ENCODE peak calls at places on chromosomes 12 and 14, in ten cellular contexts. F is stomach, A is GM12865, L is cardiac muscle cell, W is IMR-90, V is MM.1S, K is heart left ventricle, O is right lobe of liver, E is astrocyte, Y is brain microvascular endothelial cell. N is an unnamed sample.

GRCh38 chr14:68626386-68626785 is 166.5 kb downstream of the ZFP36L1 start:
- DNase-seq in Y (no peak), K (peak), O (no peak), V (no peak), L (no peak), F (no peak), A (no peak), E (no peak), W (no peak), N (no peak)

GRCh38 chr14:73829526-73830431 is 21.9 kb upstream of the PTGR2 start:
- DNase-seq in O (no peak), V (no peak), F (no peak), W (peak), E (peak), L (peak), K (no peak), A (peak), Y (peak), N (peak)

GRCh38 chr12:104799458-104799857 is 158.6 kb downstream of the SLC41A2 start:
- DNase-seq in E (no peak), V (no peak), Y (no peak), K (no peak), O (no peak), F (no peak), A (no peak), W (no peak), L (no peak), N (no peak)

GRCh38 chr14:105299654-105300541 is 903 bp downstream of the BRF1 start:
- DNase-seq in W (no peak), Y (no peak), E (no peak), O (no peak), V (no peak), F (no peak), A (peak), L (no peak), K (peak), N (no peak)

GRCh38 chr14:35088514-35088913 is 33.3 kb downstream of the PPP2R3C start:
- DNase-seq in F (no peak), K (no peak), V (no peak), O (no peak), A (no peak), W (peak), E (peak), L (no peak), Y (peak), N (no peak)

GRCh38 chr14:59148334-59148900 is 40.0 kb upstream of the DAAM1 start:
- DNase-seq in Y (no peak), A (peak), O (no peak), K (no peak), E (no peak), F (no peak), L (no peak), V (peak), W (no peak), N (no peak)

GRCh38 chr12:49930515-49931288 is 19.8 kb upstream of the AQP2 start:
- DNase-seq in E (peak), K (no peak), W (peak), L (peak), A (no peak), Y (peak), F (no peak), O (no peak), V (no peak), N (peak)

GRCh38 chr14:95290769-95291440 is 28.8 kb downstream of the CLMN start:
- DNase-seq in L (no peak), E (no peak), Y (no peak), W (no peak), A (peak), O (no peak), K (peak), F (peak), V (no peak), N (no peak)

GRCh38 chr12:26906024-26906423 is 31.8 kb downstream of the INTS13 start:
- DNase-seq in F (no peak), V (no peak), K (no peak), O (no peak), A (no peak), Y (no peak), E (no peak), W (no peak), L (no peak), N (no peak)

GRCh38 chr12:127655691-127656090 is 611.3 kb upstream of the TMEM132C start:
- DNase-seq in A (no peak), W (peak), O (no peak), Y (peak), E (peak), K (no peak), L (no peak), V (no peak), F (no peak), N (no peak)

GRCh38 chr14:67646136-67646535 is 26.4 kb downstream of the ARG2 start:
- DNase-seq in V (no peak), O (no peak), A (no peak), E (no peak), L (no peak), F (no peak), K (no peak), Y (no peak), W (no peak), N (no peak)

GRCh38 chr14:50063876-50064420 is 52.4 kb downstream of the VCPKMT start:
- DNase-seq in Y (no peak), F (no peak), O (no peak), A (no peak), K (no peak), W (no peak), L (no peak), E (no peak), V (no peak), N (no peak)

GRCh38 chr14:50061664-50062437 is 54.5 kb downstream of the VCPKMT start:
- DNase-seq in W (peak), O (peak), L (peak), E (peak), Y (no peak), V (no peak), K (no peak), A (peak), F (peak), N (peak)

GRCh38 chr14:50062438-50063039 is 53.8 kb downstream of the VCPKMT start:
- DNase-seq in K (no peak), L (peak), E (peak), V (no peak), O (no peak), F (peak), A (peak), W (peak), Y (peak), N (peak)

GRCh38 chr14:50059773-50060629 is 56.4 kb downstream of the VCPKMT start:
- DNase-seq in W (no peak), F (no peak), A (no peak), O (no peak), Y (no peak), E (no peak), K (no peak), L (no peak), V (no peak), N (no peak)

DNA sequence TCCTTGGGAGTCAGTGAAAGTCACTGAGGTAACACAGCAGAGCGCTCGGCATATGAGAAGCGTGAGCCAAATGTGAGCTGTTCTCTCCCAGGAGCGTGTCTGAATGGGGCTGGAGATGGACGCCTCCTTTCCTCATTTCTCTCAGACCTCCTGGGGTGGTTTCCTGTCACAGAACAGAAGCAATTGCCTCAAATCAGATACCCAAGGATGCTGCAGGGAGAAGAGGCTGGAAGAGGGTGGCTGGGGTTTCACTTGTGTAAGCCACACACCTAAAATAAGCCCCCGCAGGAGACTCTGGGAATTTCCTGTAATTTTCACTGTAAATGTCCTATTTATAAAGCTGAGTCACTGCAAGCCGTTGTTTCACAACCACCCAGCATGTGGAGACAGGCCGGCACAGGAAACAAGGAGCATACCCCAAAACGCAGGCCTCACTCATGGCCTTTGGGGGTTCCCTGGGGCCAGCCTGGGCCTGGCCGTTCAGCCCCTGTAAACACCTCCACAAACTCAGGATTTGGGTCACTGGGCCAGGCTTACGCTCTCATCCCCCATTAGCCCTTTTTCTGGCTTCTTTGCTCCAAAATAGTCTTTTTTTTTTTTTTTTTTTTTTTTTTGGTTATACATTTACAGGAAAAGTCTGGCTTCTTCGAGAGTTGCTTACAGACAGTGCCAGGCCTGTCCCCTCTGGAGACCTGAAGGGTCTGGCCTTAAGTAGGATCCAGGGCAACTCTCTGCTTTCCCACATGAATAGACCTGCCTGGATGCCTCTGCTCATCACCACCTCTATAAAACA is 55.3 kb downstream of the VCPKMT start:
- DNase-seq in F (no peak), O (no peak), K (peak), A (peak), E (peak), V (no peak), L (peak), W (peak), Y (peak), N (peak)
- TF ChIP-seq CTCF in F (no peak), O (no peak), K (peak), A (no peak), E (peak), V (no peak), L (peak), W (no peak), Y (peak), N (peak)

GRCh38 chr14:31760277-31760676 is 199.1 kb downstream of the NUBPL start:
- DNase-seq in V (no peak), O (no peak), W (no peak), F (no peak), Y (no peak), L (no peak), K (no peak), A (no peak), E (no peak), N (no peak)

GRCh38 chr14:31761325-31761724 is 200.1 kb downstream of the NUBPL start:
- DNase-seq in V (no peak), O (no peak), E (no peak), L (no peak), F (no peak), A (no peak), Y (no peak), W (no peak), K (no peak), N (no peak)

GRCh38 chr14:31766315-31766892 is 205.2 kb downstream of the NUBPL start:
- DNase-seq in K (no peak), E (no peak), F (no peak), Y (no peak), A (no peak), V (no peak), O (no peak), L (no peak), W (no peak), N (no peak)

GRCh38 chr14:31758941-31759340 is 197.7 kb downstream of the NUBPL start:
- DNase-seq in O (no peak), E (no peak), W (no peak), Y (no peak), L (no peak), A (no peak), K (no peak), V (no peak), F (no peak), N (no peak)

GRCh38 chr14:31763041-31763440 is 201.8 kb downstream of the NUBPL start:
- DNase-seq in A (no peak), O (no peak), V (no peak), F (no peak), E (no peak), W (no peak), L (no peak), Y (no peak), K (no peak), N (no peak)
- H3K4me3 ChIP-seq in A (no peak), O (no peak), V (no peak), F (no peak), E (no peak), W (no peak), L (no peak), Y (no peak), K (no peak), N (no peak)

GRCh38 chr12:14366211-14366762 is 805 bp downstream of the ATF7IP start:
- DNase-seq in Y (no peak), W (peak), O (no peak), A (peak), V (peak), F (no peak), E (peak), L (peak), K (no peak), N (peak)
- TF ChIP-seq CTCF in Y (no peak), W (peak), O (peak), A (peak), V (peak), F (no peak), E (no peak), L (peak), K (peak), N (peak)

GRCh38 chr12:4908694-4909396 is 860 bp upstream of the KCNA1 start:
- DNase-seq in Y (no peak), L (no peak), A (peak), K (no peak), O (no peak), V (no peak), E (peak), F (no peak), W (no peak), N (no peak)

GRCh38 chr12:4909397-4909733 is 340 bp upstream of the KCNA1 start:
- DNase-seq in A (no peak), Y (no peak), W (no peak), K (no peak), O (no peak), E (no peak), F (no peak), V (no peak), L (no peak), N (no peak)

GRCh38 chr12:4911316-4911994 is 1.8 kb downstream of the KCNA1 start:
- DNase-seq in F (no peak), W (no peak), V (no peak), Y (no peak), O (no peak), L (no peak), E (no peak), A (no peak), K (no peak), N (no peak)

GRCh38 chr12:4909734-4910501 is at the start of gene KCNA1:
- DNase-seq in Y (no peak), E (peak), O (no peak), F (no peak), A (no peak), L (peak), W (no peak), V (no peak), K (no peak), N (no peak)

GRCh38 chr12:4910502-4911315 is 1.0 kb downstream of the KCNA1 start:
- DNase-seq in F (no peak), L (no peak), K (no peak), W (no peak), Y (no peak), A (peak), O (no peak), E (no peak), V (peak), N (no peak)
- H3K4me3 ChIP-seq in F (peak), L (peak), K (peak), W (no peak), Y (peak), A (peak), O (peak), E (peak), V (peak), N (peak)

DNA sequence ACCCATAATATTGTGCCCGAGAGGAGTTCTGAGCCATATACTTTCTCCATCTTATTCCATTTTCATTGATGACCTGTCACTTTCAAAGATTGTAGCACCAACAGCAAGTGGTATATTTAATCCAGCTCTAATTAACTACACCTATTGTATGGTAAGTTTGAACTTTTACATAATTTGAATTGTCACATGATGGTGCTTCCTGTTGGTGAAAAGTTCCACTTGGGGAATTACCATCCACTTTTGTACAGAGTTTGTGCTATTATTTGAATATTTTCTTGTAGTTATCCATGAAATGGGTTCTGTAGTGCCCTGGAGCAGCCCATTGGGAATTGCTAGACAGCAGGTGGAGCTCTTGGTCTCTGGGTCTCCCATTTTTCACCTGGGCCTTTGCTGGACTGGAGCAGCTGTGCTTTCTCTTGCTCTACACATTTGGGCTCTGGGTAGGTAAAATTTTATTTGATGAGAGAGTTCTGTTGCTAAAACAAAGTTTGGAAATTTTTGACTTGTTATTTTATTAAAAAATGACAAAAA is 3.0 kb downstream of the SMCO3 start:
- DNase-seq in W (peak), A (peak), V (peak), L (peak), E (no peak), O (no peak), F (no peak), Y (peak), K (no peak), N (peak)
- TF ChIP-seq CTCF in W (peak), A (peak), V (peak), L (peak), E (peak), O (peak), F (no peak), Y (peak), K (peak), N (peak)

DNA sequence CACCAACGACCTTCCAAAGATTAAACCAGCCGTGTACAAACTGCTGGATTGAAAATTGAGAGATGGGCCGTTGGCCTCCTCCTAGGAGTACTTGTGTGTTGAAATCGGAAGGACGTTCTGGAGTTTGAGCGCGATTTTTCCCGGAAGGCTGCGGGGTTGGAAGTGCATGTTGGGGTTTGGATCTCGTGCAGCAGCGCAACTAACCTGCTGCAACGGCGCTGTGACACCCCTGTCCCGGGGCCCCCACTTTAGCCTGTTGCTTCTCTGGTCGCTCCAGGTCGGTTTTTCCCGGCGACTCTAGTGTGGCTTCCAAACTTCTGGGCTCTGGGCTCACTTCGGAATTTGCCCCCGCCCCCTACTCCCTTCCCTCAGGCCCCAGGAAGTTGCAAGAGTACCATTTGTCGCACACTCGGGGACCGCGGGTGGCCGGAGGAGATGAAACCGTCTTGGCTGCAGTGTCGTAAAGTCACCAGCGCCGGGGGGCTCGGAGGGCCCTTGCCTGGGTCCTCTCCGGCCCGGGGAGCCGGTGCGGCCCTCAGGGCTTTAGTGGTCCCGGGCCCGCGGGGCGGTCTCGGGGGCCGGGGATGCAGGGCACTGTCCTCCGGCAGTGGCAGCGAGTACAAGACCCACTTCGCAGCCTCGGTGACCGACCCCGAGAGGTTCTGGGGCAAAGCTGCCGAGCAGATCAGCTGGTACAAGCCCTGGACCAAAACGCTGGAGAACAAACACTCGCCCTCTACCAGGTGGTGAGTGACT is at the start of gene ACSS3:
- DNase-seq in L (peak), E (peak), A (no peak), O (peak), K (peak), F (peak), V (no peak), W (no peak), Y (peak), N (peak)
- H3K4me3 ChIP-seq in L (peak), E (peak), A (no peak), O (peak), K (peak), F (peak), V (no peak), W (peak), Y (peak), N (peak)

GRCh38 chr14:86646688-86647687 is 1117.0 kb downstream of the FLRT2 start:
- DNase-seq in L (peak), W (peak), K (no peak), Y (no peak), A (peak), O (no peak), F (no peak), E (peak), V (peak), N (peak)
- TF ChIP-seq CTCF in L (no peak), W (no peak), K (no peak), Y (peak), A (peak), O (peak), F (no peak), E (no peak), V (peak), N (peak)